ENCODE peak calls at places on chromosomes 12 and 14, in eight cellular contexts. One of them, this sample, is unnamed.

GRCh38 chr12:2118061-2118460 is 65.3 kb downstream of the CACNA1C start:
- DNase-seq in neural progenitor cell: no peak
- DNase-seq in BE2C: no peak
- DNase-seq in left ventricle myocardium inferior: no peak
- DNase-seq in adrenal gland: no peak
- DNase-seq in dorsolateral prefrontal cortex: no peak
- DNase-seq in lower lobe of right lung: no peak
- DNase-seq in GM12865: no peak
- DNase-seq in this sample: no peak

GRCh38 chr12:2395352-2395977 is 342.7 kb downstream of the CACNA1C start:
- DNase-seq in dorsolateral prefrontal cortex: no peak
- DNase-seq in adrenal gland: peak; percentile 45
- DNase-seq in left ventricle myocardium inferior: peak; percentile 42
- DNase-seq in GM12865: peak; percentile 46
- DNase-seq in BE2C: peak; percentile 71
- DNase-seq in lower lobe of right lung: peak; percentile 67
- DNase-seq in neural progenitor cell: peak; percentile 80
- DNase-seq in this sample: no peak

GRCh38 chr12:38056701-38057689 is 259.6 kb upstream of the ALG10B start:
- DNase-seq in lower lobe of right lung: no peak
- DNase-seq in GM12865: no peak
- DNase-seq in neural progenitor cell: no peak
- DNase-seq in BE2C: no peak
- DNase-seq in left ventricle myocardium inferior: no peak
- DNase-seq in adrenal gland: no peak
- DNase-seq in dorsolateral prefrontal cortex: no peak
- DNase-seq in this sample: no peak

GRCh38 chr12:65324056-65324455 is 45.6 kb downstream of the MSRB3 start:
- DNase-seq in left ventricle myocardium inferior: no peak
- DNase-seq in neural progenitor cell: peak; percentile 5
- DNase-seq in lower lobe of right lung: no peak
- DNase-seq in adrenal gland: no peak
- DNase-seq in GM12865: no peak
- DNase-seq in dorsolateral prefrontal cortex: no peak
- DNase-seq in BE2C: no peak
- DNase-seq in this sample: no peak

GRCh38 chr12:22115711-22116110 is 69.7 kb downstream of the CMAS start:
- DNase-seq in GM12865: no peak
- DNase-seq in left ventricle myocardium inferior: no peak
- DNase-seq in BE2C: no peak
- DNase-seq in dorsolateral prefrontal cortex: no peak
- DNase-seq in adrenal gland: no peak
- DNase-seq in neural progenitor cell: no peak
- DNase-seq in lower lobe of right lung: no peak
- DNase-seq in this sample: no peak

GRCh38 chr12:8554451-8555195 is 13.9 kb upstream of the CLEC4E start:
- DNase-seq in lower lobe of right lung: no peak
- DNase-seq in left ventricle myocardium inferior: no peak
- DNase-seq in adrenal gland: no peak
- DNase-seq in GM12865: no peak
- DNase-seq in neural progenitor cell: no peak
- DNase-seq in BE2C: no peak
- DNase-seq in dorsolateral prefrontal cortex: no peak
- DNase-seq in this sample: no peak

GRCh38 chr14:99777956-99778355 is 15.3 kb upstream of the EML1 start:
- DNase-seq in dorsolateral prefrontal cortex: no peak
- DNase-seq in GM12865: no peak
- DNase-seq in lower lobe of right lung: no peak
- DNase-seq in BE2C: no peak
- DNase-seq in neural progenitor cell: no peak
- DNase-seq in left ventricle myocardium inferior: no peak
- DNase-seq in adrenal gland: no peak
- DNase-seq in this sample: no peak

GRCh38 chr12:60930146-60930545 is 1330.1 kb upstream of the USP15 start:
- DNase-seq in lower lobe of right lung: no peak
- DNase-seq in BE2C: no peak
- DNase-seq in adrenal gland: no peak
- DNase-seq in GM12865: no peak
- DNase-seq in neural progenitor cell: no peak
- DNase-seq in left ventricle myocardium inferior: no peak
- DNase-seq in dorsolateral prefrontal cortex: no peak
- DNase-seq in this sample: no peak

GRCh38 chr12:55797068-55797467 is 20.5 kb downstream of the SARNP start:
- DNase-seq in neural progenitor cell: peak; percentile 78
- DNase-seq in dorsolateral prefrontal cortex: no peak
- DNase-seq in left ventricle myocardium inferior: no peak
- DNase-seq in adrenal gland: peak; percentile 35
- DNase-seq in GM12865: peak; percentile 16
- DNase-seq in BE2C: peak; percentile 57
- DNase-seq in lower lobe of right lung: no peak
- DNase-seq in this sample: no peak

GRCh38 chr14:54728700-54729527 is 162.0 kb downstream of the SAMD4A start:
- DNase-seq in dorsolateral prefrontal cortex: no peak
- DNase-seq in GM12865: no peak
- DNase-seq in left ventricle myocardium inferior: no peak
- DNase-seq in lower lobe of right lung: no peak
- DNase-seq in BE2C: no peak
- DNase-seq in adrenal gland: no peak
- DNase-seq in neural progenitor cell: no peak
- DNase-seq in this sample: no peak

GRCh38 chr12:39061576-39061975 is 156.2 kb upstream of the CPNE8 start:
- DNase-seq in adrenal gland: no peak
- DNase-seq in left ventricle myocardium inferior: no peak
- DNase-seq in BE2C: no peak
- DNase-seq in neural progenitor cell: no peak
- DNase-seq in GM12865: no peak
- DNase-seq in dorsolateral prefrontal cortex: no peak
- DNase-seq in lower lobe of right lung: no peak
- DNase-seq in this sample: no peak

GRCh38 chr14:61535470-61535869 is 159.8 kb upstream of the HIF1A start:
- DNase-seq in left ventricle myocardium inferior: no peak
- DNase-seq in GM12865: no peak
- DNase-seq in lower lobe of right lung: no peak
- DNase-seq in neural progenitor cell: no peak
- DNase-seq in dorsolateral prefrontal cortex: no peak
- DNase-seq in BE2C: no peak
- DNase-seq in adrenal gland: no peak
- DNase-seq in this sample: no peak

GRCh38 chr12:52515927-52516831 is 4.0 kb downstream of the KRT5 start:
- DNase-seq in adrenal gland: no peak
- DNase-seq in neural progenitor cell: no peak
- DNase-seq in dorsolateral prefrontal cortex: no peak
- DNase-seq in left ventricle myocardium inferior: no peak
- DNase-seq in GM12865: no peak
- DNase-seq in lower lobe of right lung: no peak
- DNase-seq in BE2C: no peak
- DNase-seq in this sample: no peak

GRCh38 chr14:26444745-26445144 is 153.1 kb downstream of the NOVA1 start:
- DNase-seq in GM12865: no peak
- DNase-seq in adrenal gland: no peak
- DNase-seq in BE2C: no peak
- DNase-seq in left ventricle myocardium inferior: no peak
- DNase-seq in lower lobe of right lung: no peak
- DNase-seq in dorsolateral prefrontal cortex: no peak
- DNase-seq in neural progenitor cell: peak; percentile 82
- DNase-seq in this sample: no peak

GRCh38 chr14:75432406-75432805 is 4.6 kb downstream of the JDP2 start:
- DNase-seq in lower lobe of right lung: no peak
- DNase-seq in adrenal gland: no peak
- DNase-seq in GM12865: no peak
- DNase-seq in BE2C: no peak
- DNase-seq in left ventricle myocardium inferior: no peak
- DNase-seq in dorsolateral prefrontal cortex: no peak
- DNase-seq in neural progenitor cell: no peak
- DNase-seq in this sample: no peak

GRCh38 chr14:56120091-56120632 is 2.0 kb downstream of the PELI2 start:
- DNase-seq in neural progenitor cell: peak; percentile 45
- DNase-seq in left ventricle myocardium inferior: no peak
- DNase-seq in lower lobe of right lung: no peak
- DNase-seq in BE2C: no peak
- DNase-seq in adrenal gland: no peak
- DNase-seq in dorsolateral prefrontal cortex: no peak
- DNase-seq in GM12865: no peak
- DNase-seq in this sample: no peak

GRCh38 chr14:100348253-100348729 is 25.2 kb downstream of the SLC25A47 start:
- DNase-seq in BE2C: no peak
- DNase-seq in dorsolateral prefrontal cortex: no peak
- DNase-seq in lower lobe of right lung: no peak
- DNase-seq in left ventricle myocardium inferior: no peak
- DNase-seq in adrenal gland: peak; percentile 16
- DNase-seq in neural progenitor cell: no peak
- DNase-seq in GM12865: no peak
- DNase-seq in this sample: no peak

GRCh38 chr14:22084393-22085281 is 411.0 kb upstream of the OR4E1 start:
- DNase-seq in adrenal gland: no peak
- DNase-seq in left ventricle myocardium inferior: no peak
- DNase-seq in lower lobe of right lung: no peak
- DNase-seq in BE2C: no peak
- DNase-seq in neural progenitor cell: peak; percentile 71
- DNase-seq in dorsolateral prefrontal cortex: no peak
- DNase-seq in GM12865: peak; percentile 72
- DNase-seq in this sample: no peak

GRCh38 chr12:66637693-66638301 is 41.1 kb downstream of the GRIP1 start:
- DNase-seq in GM12865: no peak
- DNase-seq in lower lobe of right lung: no peak
- DNase-seq in dorsolateral prefrontal cortex: no peak
- DNase-seq in adrenal gland: no peak
- DNase-seq in neural progenitor cell: no peak
- DNase-seq in BE2C: no peak
- DNase-seq in left ventricle myocardium inferior: no peak
- DNase-seq in this sample: no peak

GRCh38 chr12:92603741-92604432 is 98.9 kb upstream of the PLEKHG7 start:
- DNase-seq in GM12865: no peak
- DNase-seq in left ventricle myocardium inferior: no peak
- DNase-seq in dorsolateral prefrontal cortex: no peak
- DNase-seq in adrenal gland: no peak
- DNase-seq in neural progenitor cell: no peak
- DNase-seq in lower lobe of right lung: no peak
- DNase-seq in BE2C: no peak
- DNase-seq in this sample: no peak

GRCh38 chr14:94716976-94717375 is 52.9 kb downstream of the GSC start:
- DNase-seq in lower lobe of right lung: no peak
- DNase-seq in dorsolateral prefrontal cortex: no peak
- DNase-seq in adrenal gland: no peak
- DNase-seq in GM12865: no peak
- DNase-seq in left ventricle myocardium inferior: no peak
- DNase-seq in BE2C: no peak
- DNase-seq in neural progenitor cell: no peak
- DNase-seq in this sample: no peak

GRCh38 chr14:94713115-94713514 is 56.8 kb downstream of the GSC start:
- DNase-seq in GM12865: no peak
- DNase-seq in neural progenitor cell: no peak
- DNase-seq in adrenal gland: no peak
- DNase-seq in lower lobe of right lung: no peak
- DNase-seq in left ventricle myocardium inferior: no peak
- DNase-seq in BE2C: no peak
- DNase-seq in dorsolateral prefrontal cortex: no peak
- DNase-seq in this sample: no peak

GRCh38 chr14:94722397-94722796 is 47.5 kb downstream of the GSC start:
- DNase-seq in neural progenitor cell: no peak
- DNase-seq in BE2C: no peak
- DNase-seq in GM12865: no peak
- DNase-seq in adrenal gland: no peak
- DNase-seq in lower lobe of right lung: no peak
- DNase-seq in dorsolateral prefrontal cortex: no peak
- DNase-seq in left ventricle myocardium inferior: no peak
- DNase-seq in this sample: no peak

GRCh38 chr14:94717808-94718207 is 52.1 kb downstream of the GSC start:
- DNase-seq in dorsolateral prefrontal cortex: no peak
- DNase-seq in neural progenitor cell: no peak
- DNase-seq in adrenal gland: no peak
- DNase-seq in lower lobe of right lung: no peak
- DNase-seq in left ventricle myocardium inferior: no peak
- DNase-seq in BE2C: no peak
- DNase-seq in GM12865: no peak
- DNase-seq in this sample: no peak
- TF ChIP-seq CTCF in dorsolateral prefrontal cortex: no peak
- TF ChIP-seq CTCF in neural progenitor cell: no peak
- TF ChIP-seq CTCF in adrenal gland: no peak
- TF ChIP-seq CTCF in lower lobe of right lung: no peak
- TF ChIP-seq CTCF in left ventricle myocardium inferior: no peak
- TF ChIP-seq CTCF in BE2C: no peak
- TF ChIP-seq CTCF in GM12865: no peak
- TF ChIP-seq CTCF in this sample: no peak

DNA sequence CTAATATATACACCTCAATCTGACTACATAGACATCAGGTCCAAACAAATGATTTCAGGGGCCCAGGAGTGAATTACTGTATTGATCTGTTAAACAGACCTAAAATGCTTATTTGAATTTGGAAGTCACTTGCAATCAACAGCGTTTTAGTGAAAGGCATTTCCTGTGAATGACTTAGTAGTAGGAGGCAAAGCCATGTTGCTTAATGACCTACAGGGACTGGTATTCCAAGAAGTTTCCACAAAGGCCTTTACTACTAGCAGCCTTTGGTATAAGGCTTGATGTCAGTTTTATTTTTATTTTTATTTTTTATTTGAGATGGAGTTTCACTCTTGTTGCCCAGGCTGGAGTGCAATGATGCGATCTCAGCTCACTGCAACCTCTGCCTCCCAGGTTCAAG is 22.7 kb upstream of the SLC15A5 start:
- DNase-seq in GM12865: no peak
- DNase-seq in left ventricle myocardium inferior: no peak
- DNase-seq in neural progenitor cell: no peak
- DNase-seq in adrenal gland: no peak
- DNase-seq in lower lobe of right lung: no peak
- DNase-seq in dorsolateral prefrontal cortex: no peak
- DNase-seq in BE2C: no peak
- DNase-seq in this sample: no peak
- H3K4me3 ChIP-seq in GM12865: no peak overlapping the region
- H3K4me3 ChIP-seq in left ventricle myocardium inferior: no peak overlapping the region
- H3K4me3 ChIP-seq in neural progenitor cell: no peak overlapping the region
- H3K4me3 ChIP-seq in adrenal gland: no peak overlapping the region
- H3K4me3 ChIP-seq in lower lobe of right lung: no peak overlapping the region
- H3K4me3 ChIP-seq in dorsolateral prefrontal cortex: no peak overlapping the region
- H3K4me3 ChIP-seq in BE2C: no peak overlapping the region
- H3K4me3 ChIP-seq in this sample: no peak overlapping the region

DNA sequence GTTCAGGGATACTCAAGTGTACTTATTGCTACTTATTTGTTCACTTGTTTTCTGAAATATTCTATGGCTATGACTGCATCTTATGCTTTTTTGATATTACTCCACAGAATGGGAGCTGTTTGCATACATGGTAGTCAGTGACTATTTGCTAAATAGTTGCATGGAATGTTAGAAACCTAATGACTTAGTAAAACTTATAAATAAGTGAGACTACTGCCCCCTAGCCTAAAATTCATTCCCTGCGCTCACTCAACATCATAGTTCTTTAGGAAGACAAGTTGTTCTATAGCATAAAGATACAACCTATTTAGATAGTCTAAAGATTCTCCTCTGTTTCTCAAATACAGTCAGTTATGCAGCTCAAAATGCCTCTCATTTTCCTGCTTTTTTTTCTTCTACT is 305.5 kb downstream of the CEP128 start:
- DNase-seq in GM12865: peak; percentile 4
- DNase-seq in adrenal gland: no peak
- DNase-seq in left ventricle myocardium inferior: no peak
- DNase-seq in dorsolateral prefrontal cortex: no peak
- DNase-seq in lower lobe of right lung: no peak
- DNase-seq in BE2C: no peak
- DNase-seq in neural progenitor cell: peak; percentile 29
- DNase-seq in this sample: no peak
- TF ChIP-seq CTCF in GM12865: no peak
- TF ChIP-seq CTCF in adrenal gland: no peak
- TF ChIP-seq CTCF in left ventricle myocardium inferior: no peak
- TF ChIP-seq CTCF in dorsolateral prefrontal cortex: peak; percentile 33
- TF ChIP-seq CTCF in lower lobe of right lung: no peak
- TF ChIP-seq CTCF in BE2C: peak; percentile 20
- TF ChIP-seq CTCF in neural progenitor cell: peak; percentile 66
- TF ChIP-seq CTCF in this sample: no peak

GRCh38 chr14:103260629-103261124 is 73.4 kb upstream of the EIF5 start:
- DNase-seq in lower lobe of right lung: peak; percentile 59
- DNase-seq in adrenal gland: peak; percentile 38
- DNase-seq in dorsolateral prefrontal cortex: no peak
- DNase-seq in neural progenitor cell: no peak
- DNase-seq in GM12865: peak; percentile 11
- DNase-seq in left ventricle myocardium inferior: peak; percentile 35
- DNase-seq in BE2C: peak; percentile 43
- DNase-seq in this sample: peak; percentile 49
- H3K4me3 ChIP-seq in lower lobe of right lung: peak overlapping the region; percentile 59
- H3K4me3 ChIP-seq in adrenal gland: no peak overlapping the region
- H3K4me3 ChIP-seq in dorsolateral prefrontal cortex: peak overlapping the region; percentile 57
- H3K4me3 ChIP-seq in neural progenitor cell: no peak overlapping the region
- H3K4me3 ChIP-seq in GM12865: no peak overlapping the region
- H3K4me3 ChIP-seq in left ventricle myocardium inferior: peak overlapping the region; percentile 68
- H3K4me3 ChIP-seq in BE2C: peak overlapping the region; percentile 86
- H3K4me3 ChIP-seq in this sample: peak overlapping the region; percentile 24